ENCODE peak calls at places on chromosomes 11 and 22, in ten cellular contexts. One of them, this sample, is unnamed.

GRCh38 chr22:49268924-49269323 is 558.7 kb downstream of the BRD1 start:
- DNase-seq in RWPE1: no peak
- DNase-seq in GM12865: no peak
- DNase-seq in progenitor cell of endocrine pancreas: no peak
- DNase-seq in transverse colon: no peak
- DNase-seq in thoracic aorta: no peak
- DNase-seq in left ventricle myocardium inferior: no peak
- DNase-seq in heart left ventricle: no peak
- DNase-seq in uterus: no peak
- DNase-seq in Calu3: no peak
- DNase-seq in this sample: no peak

GRCh38 chr11:22626573-22627239 is 1.1 kb upstream of the FANCF start:
- DNase-seq in transverse colon: no peak
- DNase-seq in left ventricle myocardium inferior: no peak
- DNase-seq in uterus: no peak
- DNase-seq in progenitor cell of endocrine pancreas: no peak
- DNase-seq in RWPE1: no peak
- DNase-seq in thoracic aorta: no peak
- DNase-seq in heart left ventricle: no peak
- DNase-seq in Calu3: no peak
- DNase-seq in GM12865: peak; percentile 2
- DNase-seq in this sample: no peak

GRCh38 chr22:33919591-33920501 is at the start of gene LARGE1:
- DNase-seq in Calu3: peak; percentile 15
- DNase-seq in progenitor cell of endocrine pancreas: peak; percentile 38
- DNase-seq in transverse colon: peak; percentile 67
- DNase-seq in left ventricle myocardium inferior: peak; percentile 37
- DNase-seq in RWPE1: no peak
- DNase-seq in heart left ventricle: peak; percentile 52
- DNase-seq in uterus: peak; percentile 36
- DNase-seq in thoracic aorta: no peak
- DNase-seq in GM12865: peak; percentile 76
- DNase-seq in this sample: peak; percentile 34

GRCh38 chr22:48682517-48682916 is 1145.2 kb downstream of the BRD1 start:
- DNase-seq in RWPE1: no peak
- DNase-seq in heart left ventricle: no peak
- DNase-seq in left ventricle myocardium inferior: no peak
- DNase-seq in GM12865: no peak
- DNase-seq in uterus: no peak
- DNase-seq in Calu3: no peak
- DNase-seq in transverse colon: no peak
- DNase-seq in progenitor cell of endocrine pancreas: no peak
- DNase-seq in thoracic aorta: no peak
- DNase-seq in this sample: no peak

GRCh38 chr11:67698247-67698646 is 23.8 kb upstream of the ALDH3B2 start:
- DNase-seq in thoracic aorta: no peak
- DNase-seq in transverse colon: no peak
- DNase-seq in GM12865: peak; percentile 60
- DNase-seq in uterus: no peak
- DNase-seq in heart left ventricle: no peak
- DNase-seq in progenitor cell of endocrine pancreas: no peak
- DNase-seq in Calu3: no peak
- DNase-seq in RWPE1: no peak
- DNase-seq in left ventricle myocardium inferior: no peak
- DNase-seq in this sample: no peak

GRCh38 chr11:84865791-84866535 is 761.2 kb downstream of the DLG2 start:
- DNase-seq in thoracic aorta: no peak
- DNase-seq in GM12865: no peak
- DNase-seq in heart left ventricle: no peak
- DNase-seq in transverse colon: no peak
- DNase-seq in RWPE1: no peak
- DNase-seq in uterus: no peak
- DNase-seq in progenitor cell of endocrine pancreas: no peak
- DNase-seq in left ventricle myocardium inferior: no peak
- DNase-seq in Calu3: no peak
- DNase-seq in this sample: no peak

GRCh38 chr22:33883961-33884808 is 36.1 kb downstream of the LARGE1 start:
- DNase-seq in transverse colon: no peak
- DNase-seq in Calu3: no peak
- DNase-seq in GM12865: peak; percentile 26
- DNase-seq in RWPE1: no peak
- DNase-seq in heart left ventricle: peak; percentile 45
- DNase-seq in progenitor cell of endocrine pancreas: no peak
- DNase-seq in left ventricle myocardium inferior: peak; percentile 25
- DNase-seq in uterus: no peak
- DNase-seq in thoracic aorta: no peak
- DNase-seq in this sample: no peak

GRCh38 chr11:122045181-122045586 is 70.8 kb downstream of the BLID start:
- DNase-seq in progenitor cell of endocrine pancreas: no peak
- DNase-seq in Calu3: no peak
- DNase-seq in GM12865: no peak
- DNase-seq in uterus: no peak
- DNase-seq in left ventricle myocardium inferior: no peak
- DNase-seq in RWPE1: peak; percentile 80
- DNase-seq in thoracic aorta: no peak
- DNase-seq in transverse colon: no peak
- DNase-seq in heart left ventricle: no peak
- DNase-seq in this sample: no peak

GRCh38 chr11:71176812-71177211 is 75.6 kb downstream of the SHANK2 start:
- DNase-seq in progenitor cell of endocrine pancreas: no peak
- DNase-seq in transverse colon: no peak
- DNase-seq in left ventricle myocardium inferior: no peak
- DNase-seq in heart left ventricle: no peak
- DNase-seq in Calu3: no peak
- DNase-seq in uterus: no peak
- DNase-seq in thoracic aorta: no peak
- DNase-seq in GM12865: no peak
- DNase-seq in RWPE1: no peak
- DNase-seq in this sample: no peak

DNA sequence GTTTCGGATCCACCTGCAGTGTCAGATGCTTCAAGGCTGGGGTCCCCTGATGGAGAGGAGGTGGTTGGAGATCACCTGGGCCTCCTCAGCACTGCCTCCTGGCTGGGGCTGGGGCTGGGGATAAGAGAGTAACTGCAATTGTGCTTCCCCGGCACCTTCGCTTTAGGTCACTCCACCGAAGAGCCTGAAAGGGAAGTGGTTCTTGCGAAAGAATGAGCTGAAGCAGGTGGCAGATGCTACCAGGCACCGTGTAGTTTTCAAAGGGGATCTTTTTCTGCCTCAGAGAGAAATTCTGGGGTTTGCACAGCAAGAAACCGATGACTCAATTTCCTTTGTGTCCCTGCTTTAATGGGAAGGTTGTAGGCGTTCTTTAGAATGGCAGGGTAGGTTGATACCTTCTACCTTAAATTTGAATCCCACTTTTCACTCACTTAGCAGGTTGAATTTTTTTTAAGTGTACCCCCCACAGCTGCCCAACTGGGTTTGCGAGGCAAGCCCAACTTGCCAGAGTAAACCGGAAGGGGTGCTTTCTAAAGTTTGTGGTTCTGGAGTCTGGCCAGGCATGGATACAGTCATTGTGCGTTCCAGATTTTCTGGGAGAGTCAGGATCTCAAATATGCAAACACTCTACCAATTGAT is 5.3 kb downstream of the CD44 start:
- DNase-seq in heart left ventricle: no peak
- DNase-seq in left ventricle myocardium inferior: no peak
- DNase-seq in uterus: no peak
- DNase-seq in transverse colon: peak; percentile 64
- DNase-seq in RWPE1: peak; percentile 80
- DNase-seq in thoracic aorta: no peak
- DNase-seq in Calu3: peak; percentile 24
- DNase-seq in GM12865: peak; percentile 92
- DNase-seq in progenitor cell of endocrine pancreas: no peak
- DNase-seq in this sample: peak; percentile 50
- TF ChIP-seq CTCF in heart left ventricle: no peak
- TF ChIP-seq CTCF in left ventricle myocardium inferior: no peak
- TF ChIP-seq CTCF in uterus: no peak
- TF ChIP-seq CTCF in transverse colon: no peak
- TF ChIP-seq CTCF in RWPE1: no peak
- TF ChIP-seq CTCF in thoracic aorta: no peak
- TF ChIP-seq CTCF in Calu3: no peak
- TF ChIP-seq CTCF in GM12865: no peak
- TF ChIP-seq CTCF in progenitor cell of endocrine pancreas: no peak
- TF ChIP-seq CTCF in this sample: no peak

GRCh38 chr11:12286606-12287005 is 90.8 kb upstream of the PARVA start:
- DNase-seq in Calu3: no peak
- DNase-seq in uterus: no peak
- DNase-seq in thoracic aorta: no peak
- DNase-seq in transverse colon: no peak
- DNase-seq in progenitor cell of endocrine pancreas: no peak
- DNase-seq in RWPE1: no peak
- DNase-seq in GM12865: no peak
- DNase-seq in left ventricle myocardium inferior: no peak
- DNase-seq in heart left ventricle: no peak
- DNase-seq in this sample: no peak

GRCh38 chr11:12288212-12288933 is 89.0 kb upstream of the PARVA start:
- DNase-seq in left ventricle myocardium inferior: peak; percentile 75
- DNase-seq in GM12865: peak; percentile 71
- DNase-seq in transverse colon: peak; percentile 79
- DNase-seq in thoracic aorta: peak; percentile 41
- DNase-seq in progenitor cell of endocrine pancreas: peak; percentile 84
- DNase-seq in heart left ventricle: peak; percentile 82
- DNase-seq in RWPE1: peak; percentile 63
- DNase-seq in Calu3: peak; percentile 88
- DNase-seq in uterus: peak; percentile 81
- DNase-seq in this sample: peak; percentile 31

GRCh38 chr11:12288934-12289666 is 88.3 kb upstream of the PARVA start:
- DNase-seq in GM12865: no peak
- DNase-seq in transverse colon: no peak
- DNase-seq in Calu3: no peak
- DNase-seq in thoracic aorta: no peak
- DNase-seq in RWPE1: no peak
- DNase-seq in heart left ventricle: no peak
- DNase-seq in uterus: no peak
- DNase-seq in left ventricle myocardium inferior: no peak
- DNase-seq in progenitor cell of endocrine pancreas: no peak
- DNase-seq in this sample: no peak

GRCh38 chr11:12287009-12287373 is 90.4 kb upstream of the PARVA start:
- DNase-seq in transverse colon: peak; percentile 35
- DNase-seq in Calu3: peak; percentile 63
- DNase-seq in uterus: peak; percentile 67
- DNase-seq in progenitor cell of endocrine pancreas: no peak
- DNase-seq in thoracic aorta: peak; percentile 41
- DNase-seq in RWPE1: peak; percentile 93
- DNase-seq in GM12865: no peak
- DNase-seq in heart left ventricle: peak; percentile 63
- DNase-seq in left ventricle myocardium inferior: no peak
- DNase-seq in this sample: no peak

DNA sequence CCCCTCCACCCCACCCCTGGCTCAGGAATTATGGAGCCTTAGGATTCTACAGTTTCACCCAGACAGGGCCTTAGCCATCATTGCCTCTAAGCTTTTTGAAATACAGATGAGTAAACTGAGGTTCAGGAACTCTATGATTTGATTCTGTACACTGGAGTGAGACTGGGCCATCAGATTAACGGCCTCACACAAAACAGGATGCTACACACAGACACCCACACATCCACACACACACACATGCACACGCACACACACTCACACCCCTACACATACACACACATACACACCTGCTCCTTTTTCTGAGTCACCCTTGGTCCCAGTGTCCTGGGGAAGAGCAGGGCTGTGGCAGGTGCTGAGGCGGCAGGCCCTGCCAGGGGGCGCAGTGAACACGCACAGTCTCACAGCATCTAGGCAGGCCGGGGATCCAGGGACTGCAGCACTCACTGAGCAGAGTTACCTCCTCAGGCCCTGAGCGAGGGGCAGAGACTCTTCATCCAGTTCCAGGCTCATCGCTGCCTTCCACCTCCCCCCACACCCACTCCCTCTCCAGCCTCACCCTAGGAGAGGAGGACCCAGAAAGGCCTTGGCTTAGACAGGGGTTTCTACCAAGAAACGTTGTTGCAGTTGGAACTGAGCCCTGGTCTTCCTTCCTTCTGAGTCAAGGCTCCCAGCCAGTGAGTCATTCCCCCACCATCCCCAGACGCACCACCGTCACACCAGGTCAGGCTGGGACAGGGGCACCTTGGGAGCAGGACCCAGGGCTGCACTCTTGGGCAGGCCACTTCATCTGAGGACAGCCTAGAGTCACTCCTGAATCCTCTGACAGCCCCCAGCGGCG is 89.8 kb upstream of the PARVA start:
- DNase-seq in uterus: peak; percentile 73
- DNase-seq in RWPE1: peak; percentile 90
- DNase-seq in left ventricle myocardium inferior: no peak
- DNase-seq in progenitor cell of endocrine pancreas: peak; percentile 46
- DNase-seq in thoracic aorta: peak; percentile 91
- DNase-seq in heart left ventricle: peak; percentile 80
- DNase-seq in Calu3: peak; percentile 91
- DNase-seq in GM12865: peak; percentile 66
- DNase-seq in transverse colon: peak; percentile 48
- DNase-seq in this sample: no peak
- TF ChIP-seq CTCF in uterus: peak; percentile 31
- TF ChIP-seq CTCF in RWPE1: peak; percentile 49
- TF ChIP-seq CTCF in left ventricle myocardium inferior: no peak
- TF ChIP-seq CTCF in progenitor cell of endocrine pancreas: peak; percentile 68
- TF ChIP-seq CTCF in thoracic aorta: peak; percentile 34
- TF ChIP-seq CTCF in heart left ventricle: no peak
- TF ChIP-seq CTCF in Calu3: peak; percentile 52
- TF ChIP-seq CTCF in GM12865: peak; percentile 49
- TF ChIP-seq CTCF in transverse colon: peak; percentile 16
- TF ChIP-seq CTCF in this sample: no peak

DNA sequence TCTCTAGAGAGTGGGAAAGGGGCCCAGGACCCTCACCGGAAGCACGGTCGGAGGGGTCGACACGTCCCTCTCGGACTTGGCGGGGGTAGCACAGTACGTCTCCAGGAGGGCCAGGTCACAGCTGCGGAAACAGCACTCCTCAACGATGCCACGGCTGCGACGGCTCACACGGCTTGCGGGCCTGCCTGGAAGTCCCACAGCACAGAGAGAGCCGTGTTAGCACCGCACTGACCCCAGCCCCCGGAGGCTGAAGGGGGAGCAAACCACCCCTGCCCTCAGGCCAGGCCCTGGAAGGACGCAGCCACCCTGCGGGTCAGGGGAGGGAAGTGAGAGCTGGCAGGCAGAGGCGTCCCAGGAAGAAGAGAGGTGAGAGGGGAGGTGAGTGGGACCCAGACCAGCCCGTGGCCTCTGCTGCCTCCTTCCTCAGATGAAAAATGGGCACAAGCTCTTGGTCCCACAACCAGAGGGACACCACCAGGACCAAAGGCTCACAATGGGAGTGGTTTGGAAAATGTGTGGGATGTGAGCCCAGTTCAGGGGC is 5.6 kb downstream of the IGF2 start:
- DNase-seq in Calu3: no peak
- DNase-seq in transverse colon: no peak
- DNase-seq in RWPE1: no peak
- DNase-seq in uterus: no peak
- DNase-seq in heart left ventricle: no peak
- DNase-seq in GM12865: no peak
- DNase-seq in left ventricle myocardium inferior: no peak
- DNase-seq in thoracic aorta: no peak
- DNase-seq in progenitor cell of endocrine pancreas: no peak
- DNase-seq in this sample: no peak
- TF ChIP-seq CTCF in Calu3: no peak
- TF ChIP-seq CTCF in transverse colon: no peak
- TF ChIP-seq CTCF in RWPE1: no peak
- TF ChIP-seq CTCF in uterus: no peak
- TF ChIP-seq CTCF in heart left ventricle: no peak
- TF ChIP-seq CTCF in GM12865: no peak
- TF ChIP-seq CTCF in left ventricle myocardium inferior: no peak
- TF ChIP-seq CTCF in thoracic aorta: no peak
- TF ChIP-seq CTCF in progenitor cell of endocrine pancreas: no peak
- TF ChIP-seq CTCF in this sample: no peak

GRCh38 chr11:85946221-85946620 is 91.0 kb downstream of the CCDC83 start:
- DNase-seq in uterus: no peak
- DNase-seq in GM12865: no peak
- DNase-seq in heart left ventricle: no peak
- DNase-seq in RWPE1: no peak
- DNase-seq in thoracic aorta: no peak
- DNase-seq in left ventricle myocardium inferior: no peak
- DNase-seq in transverse colon: no peak
- DNase-seq in progenitor cell of endocrine pancreas: no peak
- DNase-seq in Calu3: no peak
- DNase-seq in this sample: no peak
- TF ChIP-seq CTCF in uterus: no peak
- TF ChIP-seq CTCF in GM12865: no peak
- TF ChIP-seq CTCF in heart left ventricle: no peak
- TF ChIP-seq CTCF in RWPE1: no peak
- TF ChIP-seq CTCF in thoracic aorta: no peak
- TF ChIP-seq CTCF in left ventricle myocardium inferior: no peak
- TF ChIP-seq CTCF in transverse colon: no peak
- TF ChIP-seq CTCF in progenitor cell of endocrine pancreas: no peak
- TF ChIP-seq CTCF in Calu3: no peak
- TF ChIP-seq CTCF in this sample: no peak